ENCODE peak calls at places on chromosomes 16 and 17, in six cellular contexts. One of them, this sample, is unnamed.

GRCh38 chr16:10178079-10178478 is 4.1 kb downstream of the GRIN2A start:
- DNase-seq in stomach: no peak
- DNase-seq in suprapubic skin: no peak
- DNase-seq in left ventricle myocardium inferior: no peak
- DNase-seq in endothelial cell of umbilical vein: no peak
- DNase-seq in lower lobe of right lung: no peak
- DNase-seq in this sample: no peak

GRCh38 chr17:1272701-1273100 is 2.5 kb downstream of the BHLHA9 start:
- DNase-seq in endothelial cell of umbilical vein: no peak
- DNase-seq in stomach: no peak
- DNase-seq in suprapubic skin: no peak
- DNase-seq in left ventricle myocardium inferior: no peak
- DNase-seq in lower lobe of right lung: no peak
- DNase-seq in this sample: no peak

GRCh38 chr17:44222112-44222869 is 2.8 kb upstream of the UBTF start:
- DNase-seq in stomach: peak; percentile 76
- DNase-seq in lower lobe of right lung: peak; percentile 84
- DNase-seq in left ventricle myocardium inferior: peak; percentile 80
- DNase-seq in endothelial cell of umbilical vein: peak; percentile 71
- DNase-seq in suprapubic skin: peak; percentile 83
- DNase-seq in this sample: peak; percentile 92

GRCh38 chr17:50279639-50280038 is 5.4 kb downstream of the TMEM92 start:
- DNase-seq in endothelial cell of umbilical vein: no peak
- DNase-seq in left ventricle myocardium inferior: no peak
- DNase-seq in lower lobe of right lung: no peak
- DNase-seq in stomach: no peak
- DNase-seq in suprapubic skin: no peak
- DNase-seq in this sample: no peak

GRCh38 chr16:760498-761343 is at the start of gene MSLN:
- DNase-seq in lower lobe of right lung: peak; percentile 69
- DNase-seq in stomach: no peak
- DNase-seq in suprapubic skin: no peak
- DNase-seq in endothelial cell of umbilical vein: no peak
- DNase-seq in left ventricle myocardium inferior: no peak
- DNase-seq in this sample: peak; percentile 41

GRCh38 chr16:87461466-87461975 is 31.3 kb downstream of the ZCCHC14 start:
- DNase-seq in lower lobe of right lung: peak; percentile 94
- DNase-seq in suprapubic skin: peak; percentile 81
- DNase-seq in stomach: peak; percentile 96
- DNase-seq in endothelial cell of umbilical vein: peak; percentile 77
- DNase-seq in left ventricle myocardium inferior: peak; percentile 45
- DNase-seq in this sample: peak; percentile 86

GRCh38 chr16:14501331-14502255 is 128.5 kb downstream of the PARN start:
- DNase-seq in left ventricle myocardium inferior: peak; percentile 87
- DNase-seq in suprapubic skin: peak; percentile 89
- DNase-seq in stomach: peak; percentile 89
- DNase-seq in endothelial cell of umbilical vein: peak; percentile 85
- DNase-seq in lower lobe of right lung: peak; percentile 83
- DNase-seq in this sample: peak; percentile 94

GRCh38 chr16:27646811-27647210 is 96.9 kb downstream of the KATNIP start:
- DNase-seq in left ventricle myocardium inferior: no peak
- DNase-seq in endothelial cell of umbilical vein: no peak
- DNase-seq in suprapubic skin: no peak
- DNase-seq in stomach: no peak
- DNase-seq in lower lobe of right lung: no peak
- DNase-seq in this sample: no peak

GRCh38 chr17:19329136-19329535 is 33.4 kb downstream of the B9D1 start:
- DNase-seq in lower lobe of right lung: no peak
- DNase-seq in left ventricle myocardium inferior: no peak
- DNase-seq in suprapubic skin: no peak
- DNase-seq in endothelial cell of umbilical vein: no peak
- DNase-seq in stomach: no peak
- DNase-seq in this sample: no peak

GRCh38 chr16:11353158-11353557 is 7.9 kb downstream of the RMI2 start:
- DNase-seq in stomach: no peak
- DNase-seq in left ventricle myocardium inferior: no peak
- DNase-seq in suprapubic skin: no peak
- DNase-seq in endothelial cell of umbilical vein: no peak
- DNase-seq in lower lobe of right lung: no peak
- DNase-seq in this sample: no peak
- H3K4me3 ChIP-seq in stomach: no peak overlapping the region
- H3K4me3 ChIP-seq in left ventricle myocardium inferior: no peak overlapping the region
- H3K4me3 ChIP-seq in suprapubic skin: no peak overlapping the region
- H3K4me3 ChIP-seq in endothelial cell of umbilical vein: no peak overlapping the region
- H3K4me3 ChIP-seq in lower lobe of right lung: no peak overlapping the region
- H3K4me3 ChIP-seq in this sample: no peak overlapping the region

GRCh38 chr16:66128363-66128725 is 238.1 kb upstream of the CDH5 start:
- DNase-seq in endothelial cell of umbilical vein: no peak
- DNase-seq in suprapubic skin: no peak
- DNase-seq in left ventricle myocardium inferior: no peak
- DNase-seq in stomach: no peak
- DNase-seq in lower lobe of right lung: no peak
- DNase-seq in this sample: no peak
- H3K27me3 ChIP-seq in endothelial cell of umbilical vein: peaks cover 27% of the 10 kb centered on the region
- H3K27me3 ChIP-seq in suprapubic skin: no peaks in the 10 kb centered on the region
- H3K27me3 ChIP-seq in left ventricle myocardium inferior: peaks cover 46% of the 10 kb centered on the region
- H3K27me3 ChIP-seq in stomach: peaks cover 6% of the 10 kb centered on the region
- H3K27me3 ChIP-seq in lower lobe of right lung: peaks cover 31% of the 10 kb centered on the region
- H3K27me3 ChIP-seq in this sample: no peaks in the 10 kb centered on the region

DNA sequence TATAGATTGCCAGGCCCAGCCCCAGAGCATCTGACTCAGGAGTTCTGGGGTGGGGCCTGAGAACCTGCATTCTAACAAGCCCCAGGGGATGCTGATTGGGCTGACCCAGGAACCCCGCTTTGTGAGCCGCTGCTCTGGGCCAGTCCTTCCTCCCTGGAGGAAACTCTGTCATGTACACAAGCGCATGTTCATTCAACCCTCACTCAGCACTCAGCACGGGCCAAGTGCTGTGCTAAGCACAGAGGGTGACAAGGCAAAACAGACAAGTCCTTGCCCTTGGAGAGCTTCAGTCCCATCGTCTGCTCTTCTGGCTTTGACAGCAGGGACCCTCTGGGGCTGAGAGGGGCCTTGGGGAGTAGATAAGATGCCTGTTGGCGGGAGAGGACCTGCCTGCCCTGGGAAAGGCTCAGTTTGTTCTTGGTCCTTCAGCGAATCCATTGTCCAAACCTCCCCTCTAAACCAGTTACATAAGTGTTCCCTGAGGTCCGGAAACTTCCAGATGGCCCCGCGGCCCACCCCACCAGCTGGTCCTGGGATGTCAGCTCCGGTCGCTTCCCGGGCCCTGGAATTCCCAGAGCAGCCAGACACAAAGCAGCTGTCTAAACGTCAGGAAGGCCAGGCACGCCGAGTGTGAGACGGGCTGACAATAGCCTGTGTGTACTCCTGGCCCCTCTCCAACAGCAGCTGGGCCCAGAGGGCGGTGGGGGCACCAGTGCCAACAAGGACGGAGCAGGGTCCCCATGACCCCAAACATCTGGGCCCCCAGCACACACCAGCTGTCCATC is 88.8 kb downstream of the ZDHHC7 start:
- DNase-seq in endothelial cell of umbilical vein: peak; percentile 64
- DNase-seq in suprapubic skin: no peak
- DNase-seq in left ventricle myocardium inferior: peak; percentile 90
- DNase-seq in lower lobe of right lung: peak; percentile 64
- DNase-seq in stomach: peak; percentile 45
- DNase-seq in this sample: peak; percentile 91
- H3K27ac ChIP-seq in endothelial cell of umbilical vein: no peak overlapping the region
- H3K27ac ChIP-seq in suprapubic skin: peak overlapping the region; percentile 46
- H3K27ac ChIP-seq in left ventricle myocardium inferior: peak overlapping the region; percentile 93
- H3K27ac ChIP-seq in lower lobe of right lung: peak overlapping the region; percentile 73
- H3K27ac ChIP-seq in stomach: peak overlapping the region; percentile 64
- H3K27ac ChIP-seq in this sample: peak overlapping the region; percentile 77

GRCh38 chr17:59851431-59852375 is 41.0 kb downstream of the TUBD1 start:
- DNase-seq in left ventricle myocardium inferior: no peak
- DNase-seq in suprapubic skin: peak; percentile 90
- DNase-seq in endothelial cell of umbilical vein: no peak
- DNase-seq in stomach: peak; percentile 47
- DNase-seq in lower lobe of right lung: no peak
- DNase-seq in this sample: no peak
- H3K4me3 ChIP-seq in left ventricle myocardium inferior: no peak overlapping the region
- H3K4me3 ChIP-seq in suprapubic skin: no peak overlapping the region
- H3K4me3 ChIP-seq in endothelial cell of umbilical vein: no peak overlapping the region
- H3K4me3 ChIP-seq in stomach: no peak overlapping the region
- H3K4me3 ChIP-seq in lower lobe of right lung: no peak overlapping the region
- H3K4me3 ChIP-seq in this sample: no peak overlapping the region

GRCh38 chr17:38562903-38563302 is 42.8 kb downstream of the SRCIN1 start:
- DNase-seq in endothelial cell of umbilical vein: no peak
- DNase-seq in left ventricle myocardium inferior: no peak
- DNase-seq in lower lobe of right lung: no peak
- DNase-seq in suprapubic skin: no peak
- DNase-seq in stomach: no peak
- DNase-seq in this sample: no peak
- H3K27me3 ChIP-seq in endothelial cell of umbilical vein: peaks cover 85% of the 10 kb centered on the region
- H3K27me3 ChIP-seq in left ventricle myocardium inferior: peaks cover 96% of the 10 kb centered on the region
- H3K27me3 ChIP-seq in lower lobe of right lung: peaks cover 82% of the 10 kb centered on the region
- H3K27me3 ChIP-seq in suprapubic skin: peaks cover 77% of the 10 kb centered on the region
- H3K27me3 ChIP-seq in stomach: peaks cover 75% of the 10 kb centered on the region
- H3K27me3 ChIP-seq in this sample: no peaks in the 10 kb centered on the region

GRCh38 chr17:81342700-81343070 is 47.6 kb upstream of the SLC38A10 start:
- DNase-seq in left ventricle myocardium inferior: no peak
- DNase-seq in lower lobe of right lung: peak; percentile 48
- DNase-seq in stomach: no peak
- DNase-seq in suprapubic skin: no peak
- DNase-seq in endothelial cell of umbilical vein: no peak
- DNase-seq in this sample: no peak
- H3K27ac ChIP-seq in left ventricle myocardium inferior: peak overlapping the region; percentile 96
- H3K27ac ChIP-seq in lower lobe of right lung: peak overlapping the region; percentile 93
- H3K27ac ChIP-seq in stomach: peak overlapping the region; percentile 98
- H3K27ac ChIP-seq in suprapubic skin: peak overlapping the region; percentile 97
- H3K27ac ChIP-seq in endothelial cell of umbilical vein: peak overlapping the region; percentile 62
- H3K27ac ChIP-seq in this sample: peak overlapping the region; percentile 90

GRCh38 chr16:85812031-85812807 is 12.7 kb downstream of the COX4I1 start:
- DNase-seq in lower lobe of right lung: peak; percentile 39
- DNase-seq in suprapubic skin: no peak
- DNase-seq in left ventricle myocardium inferior: no peak
- DNase-seq in endothelial cell of umbilical vein: no peak
- DNase-seq in stomach: no peak
- DNase-seq in this sample: no peak

GRCh38 chr16:85808926-85809325 is 9.4 kb downstream of the COX4I1 start:
- DNase-seq in left ventricle myocardium inferior: no peak
- DNase-seq in stomach: no peak
- DNase-seq in lower lobe of right lung: no peak
- DNase-seq in suprapubic skin: no peak
- DNase-seq in endothelial cell of umbilical vein: no peak
- DNase-seq in this sample: no peak

GRCh38 chr16:85810742-85811115 is 11.2 kb downstream of the COX4I1 start:
- DNase-seq in suprapubic skin: no peak
- DNase-seq in left ventricle myocardium inferior: no peak
- DNase-seq in lower lobe of right lung: no peak
- DNase-seq in stomach: no peak
- DNase-seq in endothelial cell of umbilical vein: no peak
- DNase-seq in this sample: no peak

GRCh38 chr16:85810097-85810741 is 10.7 kb downstream of the COX4I1 start:
- DNase-seq in left ventricle myocardium inferior: no peak
- DNase-seq in endothelial cell of umbilical vein: no peak
- DNase-seq in lower lobe of right lung: no peak
- DNase-seq in suprapubic skin: no peak
- DNase-seq in stomach: no peak
- DNase-seq in this sample: no peak

GRCh38 chr16:85809645-85810044 is 10.2 kb downstream of the COX4I1 start:
- DNase-seq in left ventricle myocardium inferior: no peak
- DNase-seq in lower lobe of right lung: no peak
- DNase-seq in endothelial cell of umbilical vein: no peak
- DNase-seq in stomach: no peak
- DNase-seq in suprapubic skin: no peak
- DNase-seq in this sample: no peak
- H3K4me3 ChIP-seq in left ventricle myocardium inferior: no peak overlapping the region
- H3K4me3 ChIP-seq in lower lobe of right lung: no peak overlapping the region
- H3K4me3 ChIP-seq in endothelial cell of umbilical vein: no peak overlapping the region
- H3K4me3 ChIP-seq in stomach: no peak overlapping the region
- H3K4me3 ChIP-seq in suprapubic skin: no peak overlapping the region
- H3K4me3 ChIP-seq in this sample: no peak overlapping the region

DNA sequence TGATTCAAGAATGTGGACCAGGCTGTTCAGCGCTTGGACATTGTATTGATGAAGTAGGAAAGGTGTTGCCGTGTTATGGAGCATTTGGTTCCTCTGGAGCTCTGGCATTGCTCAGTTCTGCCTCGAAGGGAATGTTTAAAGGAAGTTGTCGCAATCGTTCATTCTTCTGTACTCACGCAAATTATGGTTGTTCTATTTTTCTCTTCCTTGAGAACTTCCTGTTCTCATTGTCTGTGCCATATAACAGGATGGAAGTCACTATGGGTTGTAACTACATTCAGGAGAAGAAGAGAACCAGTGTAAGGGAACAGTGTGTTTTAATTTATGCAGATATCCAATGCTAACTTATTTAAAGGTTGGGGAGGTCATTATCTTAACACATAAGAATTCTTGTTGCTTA is 13.0 kb downstream of the PCTP start:
- DNase-seq in lower lobe of right lung: no peak
- DNase-seq in endothelial cell of umbilical vein: peak; percentile 71
- DNase-seq in suprapubic skin: no peak
- DNase-seq in stomach: no peak
- DNase-seq in left ventricle myocardium inferior: no peak
- DNase-seq in this sample: no peak
- H3K27me3 ChIP-seq in lower lobe of right lung: no peaks in the 10 kb centered on the region
- H3K27me3 ChIP-seq in endothelial cell of umbilical vein: no peaks in the 10 kb centered on the region
- H3K27me3 ChIP-seq in suprapubic skin: no peaks in the 10 kb centered on the region
- H3K27me3 ChIP-seq in stomach: no peaks in the 10 kb centered on the region
- H3K27me3 ChIP-seq in left ventricle myocardium inferior: no peaks in the 10 kb centered on the region
- H3K27me3 ChIP-seq in this sample: no peaks in the 10 kb centered on the region

DNA sequence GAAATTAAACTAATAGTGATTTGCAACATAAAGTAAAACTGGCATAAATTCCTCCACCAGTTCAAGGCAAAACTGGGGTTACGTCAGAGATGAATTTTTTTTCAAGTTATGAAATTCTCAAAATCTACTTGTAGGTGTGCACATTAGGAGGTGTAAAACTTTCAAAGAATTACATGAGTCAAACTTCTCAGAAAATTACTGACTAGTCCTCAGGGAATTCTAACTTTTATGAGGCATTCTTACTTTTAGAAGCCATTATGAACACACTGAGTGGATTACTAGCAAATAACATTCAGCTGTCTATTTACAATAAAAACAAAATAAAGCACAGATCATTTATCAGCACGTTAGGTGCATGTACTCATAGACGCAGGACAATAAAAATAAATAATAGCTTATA is 348.7 kb downstream of the CDH11 start:
- DNase-seq in stomach: no peak
- DNase-seq in lower lobe of right lung: no peak
- DNase-seq in left ventricle myocardium inferior: no peak
- DNase-seq in suprapubic skin: no peak
- DNase-seq in endothelial cell of umbilical vein: no peak
- DNase-seq in this sample: no peak
- H3K27ac ChIP-seq in stomach: no peak overlapping the region
- H3K27ac ChIP-seq in lower lobe of right lung: no peak overlapping the region
- H3K27ac ChIP-seq in left ventricle myocardium inferior: no peak overlapping the region
- H3K27ac ChIP-seq in suprapubic skin: no peak overlapping the region
- H3K27ac ChIP-seq in endothelial cell of umbilical vein: no peak overlapping the region
- H3K27ac ChIP-seq in this sample: no peak overlapping the region